ENCODE peak calls at places on chromosomes 4 and X, in nine cellular contexts. Y is EL; Z is foreskin melanocyte; X is epithelial cell of esophagus; C is NCI-H1105 treated with DMSO at 0.1 percent for 48 hours; S is stimulated activated CD8-positive, alpha-beta memory T cell treated with anti-CD3 and anti-CD28 coated beads, Interleukin-15, amount 100 ng/mL, for 48 hours; Q is activated CD4-positive, alpha-beta T cell treated with anti-CD3 and anti-CD28 coated beads for 48 hours; F is stimulated activated CD4-positive, alpha-beta T cell treated with anti-CD3 and anti-CD28 coated beads, Interleukin-2, amount 100 ng/mL, for 48 hours; D is activated naive CD4-positive, alpha-beta T cell. W is an unnamed sample.

GRCh38 chr4:1047976-1048780 is 36.8 kb downstream of the FGFRL1 start:
- DNase-seq in Y (no peak), Z (no peak), X (no peak), C (no peak), S (no peak), Q (no peak), F (no peak), D (no peak), W (peak)

GRCh38 chr4:148693913-148694649 is 251.9 kb upstream of the NR3C2 start:
- DNase-seq in Y (no peak), Z (no peak), X (no peak), C (no peak), S (no peak), Q (no peak), F (no peak), D (no peak), W (no peak)

GRCh38 chr4:183200453-183200852 is 101.4 kb downstream of the WWC2 start:
- DNase-seq in Y (peak), Z (no peak), X (peak), C (no peak), S (no peak), Q (no peak), F (no peak), D (no peak), W (no peak)

GRCh38 chr4:131613824-131614216 is 1535.3 kb upstream of the PCDH10 start:
- DNase-seq in Y (no peak), Z (no peak), X (no peak), C (no peak), S (no peak), Q (no peak), F (no peak), D (no peak), W (no peak)

GRCh38 chrX:140944710-140945109 is 57.7 kb upstream of the SPANXB1 start:
- DNase-seq in Y (no peak), Z (no peak), X (no peak), C (no peak), S (no peak), Q (no peak), F (no peak), D (no peak), W (no peak)

GRCh38 chrX:40298569-40298968 is 200.8 kb upstream of the BCOR start:
- DNase-seq in Y (no peak), Z (no peak), X (no peak), C (no peak), S (no peak), Q (no peak), F (no peak), D (no peak), W (no peak)

GRCh38 chr4:158949094-158949493 is 153.8 kb upstream of the RAPGEF2 start:
- DNase-seq in Y (peak), Z (peak), X (peak), C (no peak), S (no peak), Q (no peak), F (no peak), D (no peak), W (no peak)

GRCh38 chr4:113292371-113293042 is 243.1 kb downstream of the ANK2 start:
- DNase-seq in Y (peak), Z (no peak), X (no peak), C (no peak), S (no peak), Q (no peak), F (no peak), D (no peak), W (no peak)

GRCh38 chr4:174217273-174218126 is 66.0 kb downstream of the FBXO8 start:
- DNase-seq in Y (peak), Z (peak), X (no peak), C (no peak), S (no peak), Q (peak), F (no peak), D (no peak), W (no peak)

GRCh38 chr4:108877821-108878220 is 115.0 kb upstream of the ETNPPL start:
- DNase-seq in Y (no peak), Z (no peak), X (peak), C (no peak), S (no peak), Q (no peak), F (no peak), D (no peak), W (no peak)

GRCh38 chr4:73434311-73434710 is 1.7 kb upstream of the AFP start:
- DNase-seq in Y (no peak), Z (no peak), X (peak), C (no peak), S (no peak), Q (no peak), F (no peak), D (no peak), W (no peak)

GRCh38 chr4:147789596-147789995 is 57.7 kb downstream of the ARHGAP10 start:
- DNase-seq in Y (peak), Z (no peak), X (no peak), C (no peak), S (no peak), Q (no peak), F (no peak), D (no peak), W (no peak)

GRCh38 chrX:30787012-30787411 is 102.0 kb downstream of the TAB3 start:
- DNase-seq in Y (no peak), Z (no peak), X (no peak), C (no peak), S (no peak), Q (no peak), F (no peak), D (no peak), W (no peak)

GRCh38 chr4:71677568-71677967 is 106.3 kb downstream of the GC start:
- DNase-seq in Y (no peak), Z (no peak), X (no peak), C (no peak), S (no peak), Q (no peak), F (no peak), D (no peak), W (no peak)

GRCh38 chrX:70525733-70526132 is 81.1 kb downstream of the DLG3 start:
- DNase-seq in Y (no peak), Z (no peak), X (peak), C (no peak), S (no peak), Q (no peak), F (no peak), D (no peak), W (no peak)

GRCh38 chrX:12412561-12412960 is 274.3 kb downstream of the FRMPD4 start:
- DNase-seq in Y (no peak), Z (no peak), X (no peak), C (no peak), S (no peak), Q (no peak), F (no peak), D (no peak), W (no peak)

GRCh38 chr4:37995981-37996770 is 36.0 kb downstream of the PTTG2 start:
- DNase-seq in Y (no peak), Z (no peak), X (no peak), C (no peak), S (no peak), Q (no peak), F (no peak), D (no peak), W (no peak)

GRCh38 chr4:165440415-165440882 is 61.6 kb downstream of the CPE start:
- DNase-seq in Y (peak), Z (no peak), X (peak), C (peak), S (no peak), Q (no peak), F (no peak), D (no peak), W (no peak)